ENCODE peak calls at places on chromosomes 2 and 18, in five cellular contexts. N, I, W, Z and S are unnamed samples.

GRCh38 chr2:48934807-48935206 is 179.3 kb upstream of the LHCGR start:
- DNase-seq in N (no peak), I (no peak), W (no peak), Z (no peak), S (no peak)

GRCh38 chr18:48548404-48548771 is 9.6 kb downstream of the CTIF start:
- DNase-seq in N (no peak), I (no peak), W (no peak), Z (no peak), S (no peak)

GRCh38 chr2:88838165-88838635 is 146.7 kb downstream of the RPIA start:
- DNase-seq in N (no peak), I (no peak), W (no peak), Z (no peak), S (no peak)

GRCh38 chr2:241558532-241559488 is at the start of gene BOK:
- DNase-seq in N (peak; percentile 76), I (peak; percentile 72), W (peak; percentile 80), Z (no peak), S (peak; percentile 65)

GRCh38 chr2:102735431-102736130 is 26.2 kb upstream of the TMEM182 start:
- DNase-seq in N (no peak), I (peak; percentile 15), W (no peak), Z (no peak), S (no peak)

GRCh38 chr2:191152841-191153240 is 2.0 kb upstream of the STAT4 start:
- DNase-seq in N (no peak), I (peak; percentile 75), W (no peak), Z (no peak), S (no peak)

GRCh38 chr2:20645761-20646160 is 5.1 kb downstream of the HS1BP3 start:
- DNase-seq in N (no peak), I (no peak), W (no peak), Z (no peak), S (no peak)

GRCh38 chr2:233350708-233351107 is 3.6 kb upstream of the DGKD start:
- DNase-seq in N (peak; percentile 98), I (peak; percentile 90), W (peak; percentile 79), Z (no peak), S (peak; percentile 54)

GRCh38 chr2:210162466-210163124 is 8.6 kb downstream of the KANSL1L start:
- DNase-seq in N (no peak), I (no peak), W (no peak), Z (no peak), S (no peak)

GRCh38 chr2:109646961-109647360 is 32.8 kb downstream of the SOWAHC start:
- DNase-seq in N (no peak), I (no peak), W (no peak), Z (no peak), S (no peak)

DNA sequence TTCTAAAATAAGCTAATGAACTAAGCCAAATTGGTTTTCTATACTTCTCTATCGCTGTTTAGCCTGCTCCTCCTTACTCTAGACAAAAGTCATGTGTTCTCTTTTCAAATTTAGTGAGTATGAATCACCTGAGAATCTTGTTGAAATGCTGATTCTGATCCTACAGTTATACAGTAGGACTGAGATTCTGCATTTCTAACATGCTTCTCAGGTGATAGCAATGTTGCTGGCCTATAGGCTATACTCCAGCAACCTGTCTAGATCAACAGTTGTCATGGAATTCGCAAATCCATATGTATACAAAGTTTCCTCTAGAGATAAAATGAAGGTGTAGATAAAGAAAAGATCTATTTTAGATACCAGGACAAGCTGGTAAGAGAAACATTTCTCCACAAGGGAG is 62.9 kb downstream of the MEMO1 start:
- DNase-seq in N (no peak), I (no peak), W (no peak), Z (no peak), S (no peak)
- TF ChIP-seq RCOR1 in N (no peak), I (no peak), W (no peak), Z (no peak), S (no peak)

GRCh38 chr18:35458677-35459441 is 38.9 kb downstream of the INO80C start:
- DNase-seq in N (peak; percentile 43), I (peak; percentile 79), W (peak; percentile 79), Z (peak; percentile 20), S (no peak)
- TF ChIP-seq RCOR1 in N (no peak), I (no peak), W (peak; percentile 100), Z (no peak), S (no peak)

GRCh38 chr18:6878881-6879280 is 149.4 kb downstream of the ARHGAP28 start:
- DNase-seq in N (no peak), I (no peak), W (no peak), Z (no peak), S (peak; percentile 16)
- TF ChIP-seq RCOR1 in N (no peak), I (no peak), W (no peak), Z (no peak), S (no peak)

GRCh38 chr18:54360406-54360805 is 2.7 kb downstream of the C18orf54 start:
- DNase-seq in N (no peak), I (peak; percentile 2), W (no peak), Z (no peak), S (no peak)
- TF ChIP-seq RCOR1 in N (no peak), I (no peak), W (no peak), Z (no peak), S (no peak)

GRCh38 chr2:16738361-16739225 is 73.0 kb upstream of the CYRIA start:
- DNase-seq in N (no peak), I (no peak), W (no peak), Z (no peak), S (no peak)

GRCh38 chr2:16737812-16738211 is 72.2 kb upstream of the CYRIA start:
- DNase-seq in N (no peak), I (no peak), W (no peak), Z (no peak), S (no peak)

GRCh38 chr2:16739778-16740581 is 74.3 kb upstream of the CYRIA start:
- DNase-seq in N (no peak), I (no peak), W (no peak), Z (no peak), S (no peak)

GRCh38 chr2:16744521-16744920 is 78.9 kb upstream of the CYRIA start:
- DNase-seq in N (no peak), I (no peak), W (no peak), Z (no peak), S (no peak)

DNA sequence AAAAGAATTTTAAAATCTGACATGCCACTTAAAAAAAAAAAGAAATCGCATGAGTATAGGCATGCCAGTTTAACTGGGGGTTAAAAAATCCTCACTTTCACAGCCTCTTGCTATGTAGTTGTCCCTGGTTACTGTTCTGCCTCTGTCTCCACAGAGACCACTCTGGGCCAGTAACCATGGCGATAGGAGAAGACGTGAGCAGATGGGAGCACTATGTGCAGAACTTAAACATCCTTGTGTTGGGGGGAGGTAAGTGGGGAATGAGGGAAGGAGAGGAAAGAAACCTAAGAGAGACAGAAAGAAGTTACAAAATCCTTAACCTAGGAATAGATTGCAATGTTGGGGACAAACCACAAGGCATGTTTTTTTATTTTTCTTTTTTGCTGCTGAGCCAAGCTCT is 75.9 kb upstream of the CYRIA start:
- DNase-seq in N (no peak), I (no peak), W (no peak), Z (no peak), S (no peak)
- TF ChIP-seq RCOR1 in N (no peak), I (no peak), W (no peak), Z (no peak), S (no peak)

GRCh38 chr2:127621981-127622431 is 23.9 kb upstream of the GPR17 start:
- DNase-seq in N (no peak), I (no peak), W (no peak), Z (no peak), S (peak; percentile 14)
- TF ChIP-seq RCOR1 in N (no peak), I (no peak), W (no peak), Z (no peak), S (no peak)

GRCh38 chr2:17756629-17757028 is 2.7 kb downstream of the GEN1 start:
- DNase-seq in N (no peak), I (peak; percentile 53), W (no peak), Z (no peak), S (no peak)
- TF ChIP-seq RCOR1 in N (no peak), I (no peak), W (no peak), Z (no peak), S (no peak)

GRCh38 chr2:41698787-41699422 is 348.9 kb upstream of the PKDCC start:
- DNase-seq in N (no peak), I (no peak), W (peak; percentile 36), Z (no peak), S (peak; percentile 85)
- TF ChIP-seq RCOR1 in N (no peak), I (no peak), W (no peak), Z (no peak), S (no peak)